ENCODE peak calls at places on chromosomes 16 and 17, in ten cellular contexts. O, A, T, Y, U, L, F, J, C and S are unnamed samples.
A peak's percentile ranks its signal among the peaks of the same experiment; 100 is the strongest.

GRCh38 chr16:67415872-67416793 is at the start of gene ZDHHC1:
- DNase-seq in O (peak; percentile 75), A (peak; percentile 61), T (no peak), Y (peak; percentile 44), U (peak; percentile 68), L (peak; percentile 86), F (peak; percentile 68), J (peak; percentile 95), C (peak; percentile 70), S (peak; percentile 71)

GRCh38 chr17:34736611-34737010 is 157.2 kb downstream of the TMEM132E start:
- DNase-seq in O (no peak), A (no peak), T (no peak), Y (no peak), U (no peak), L (no peak), F (no peak), J (no peak), C (no peak), S (no peak)

GRCh38 chr17:9644910-9645751 is at the start of gene USP43:
- DNase-seq in O (peak; percentile 33), A (no peak), T (no peak), Y (peak; percentile 8), U (peak; percentile 38), L (peak; percentile 62), F (no peak), J (peak; percentile 87), C (peak; percentile 73), S (peak; percentile 55)

GRCh38 chr17:53032861-53033271 is 789.9 kb upstream of the KIF2B start:
- DNase-seq in O (no peak), A (peak; percentile 0), T (no peak), Y (no peak), U (peak; percentile 23), L (peak; percentile 6), F (peak; percentile 11), J (peak; percentile 23), C (peak; percentile 65), S (peak; percentile 87)

GRCh38 chr17:69141802-69142472 is at the start of gene ABCA6:
- DNase-seq in O (no peak), A (no peak), T (no peak), Y (no peak), U (no peak), L (no peak), F (no peak), J (no peak), C (no peak), S (no peak)

GRCh38 chr16:678858-679807 is 1.1 kb upstream of the STUB1 start:
- DNase-seq in O (no peak), A (peak; percentile 30), T (no peak), Y (peak; percentile 56), U (no peak), L (peak; percentile 50), F (peak; percentile 74), J (peak; percentile 73), C (peak; percentile 86), S (peak; percentile 89)

GRCh38 chr17:19304209-19304608 is 58.3 kb downstream of the B9D1 start:
- DNase-seq in O (no peak), A (peak; percentile 79), T (no peak), Y (no peak), U (no peak), L (no peak), F (peak; percentile 69), J (no peak), C (peak; percentile 81), S (no peak)

GRCh38 chr17:78142113-78142861 is 3.9 kb upstream of the C17orf99 start:
- DNase-seq in O (no peak), A (peak; percentile 81), T (peak; percentile 18), Y (no peak), U (no peak), L (no peak), F (no peak), J (no peak), C (peak; percentile 86), S (no peak)

GRCh38 chr17:78391843-78392242 is 13.4 kb downstream of the PGS1 start:
- DNase-seq in O (no peak), A (peak; percentile 89), T (no peak), Y (no peak), U (no peak), L (no peak), F (no peak), J (no peak), C (no peak), S (no peak)

GRCh38 chr17:40316571-40317344 is 7.8 kb downstream of the RARA start:
- DNase-seq in O (no peak), A (peak; percentile 75), T (peak; percentile 47), Y (no peak), U (peak; percentile 57), L (peak; percentile 28), F (peak; percentile 81), J (peak; percentile 68), C (peak; percentile 67), S (peak; percentile 57)

GRCh38 chr17:62822080-62822904 is 14.2 kb upstream of the MARCHF10 start:
- DNase-seq in O (no peak), A (no peak), T (no peak), Y (no peak), U (no peak), L (no peak), F (no peak), J (no peak), C (no peak), S (no peak)

GRCh38 chr17:6045621-6046357 is 24.4 kb upstream of the WSCD1 start:
- DNase-seq in O (no peak), A (no peak), T (no peak), Y (no peak), U (no peak), L (no peak), F (no peak), J (no peak), C (no peak), S (no peak)

GRCh38 chr17:54620380-54620978 is 280.2 kb upstream of the TOM1L1 start:
- DNase-seq in O (no peak), A (no peak), T (no peak), Y (no peak), U (no peak), L (no peak), F (no peak), J (no peak), C (no peak), S (no peak)

GRCh38 chr16:53084141-53084541 is 29.4 kb downstream of the CHD9 start:
- DNase-seq in O (no peak), A (no peak), T (no peak), Y (no peak), U (no peak), L (no peak), F (no peak), J (no peak), C (no peak), S (no peak)

GRCh38 chr17:40953876-40954275 is 12.9 kb downstream of the KRT39 start:
- DNase-seq in O (no peak), A (peak; percentile 94), T (peak; percentile 65), Y (no peak), U (no peak), L (no peak), F (no peak), J (no peak), C (peak; percentile 16), S (no peak)

GRCh38 chr17:16352303-16352837 is 899 bp downstream of the CENPV start:
- DNase-seq in O (peak; percentile 31), A (peak; percentile 30), T (no peak), Y (peak; percentile 8), U (no peak), L (peak; percentile 55), F (no peak), J (peak; percentile 66), C (peak; percentile 38), S (peak; percentile 86)

GRCh38 chr17:2215616-2216364 is 87.8 kb downstream of the SMG6 start:
- DNase-seq in O (peak; percentile 65), A (peak; percentile 94), T (peak; percentile 85), Y (peak; percentile 74), U (no peak), L (peak; percentile 36), F (peak; percentile 81), J (peak; percentile 52), C (peak; percentile 57), S (no peak)

GRCh38 chr16:88432753-88433152 is 20.3 kb upstream of the ZFPM1 start:
- DNase-seq in O (no peak), A (no peak), T (no peak), Y (no peak), U (no peak), L (no peak), F (no peak), J (no peak), C (no peak), S (no peak)

GRCh38 chr16:86382774-86383407 is 127.4 kb upstream of the FOXF1 start:
- DNase-seq in O (no peak), A (no peak), T (no peak), Y (no peak), U (no peak), L (no peak), F (no peak), J (no peak), C (no peak), S (no peak)

GRCh38 chr17:73784015-73784603 is 139.9 kb upstream of the SDK2 start:
- DNase-seq in O (no peak), A (no peak), T (no peak), Y (no peak), U (no peak), L (no peak), F (no peak), J (no peak), C (no peak), S (no peak)

GRCh38 chr17:68453991-68454665 is 3.2 kb downstream of the WIPI1 start:
- DNase-seq in O (no peak), A (no peak), T (no peak), Y (no peak), U (no peak), L (no peak), F (no peak), J (no peak), C (no peak), S (no peak)